ENCODE peak calls at places on chromosomes 11 and 22, in ten cellular contexts. C is lower lobe of right lung; O is colonic mucosa; R is left ventricle myocardium inferior; J is CD8-positive, alpha-beta T cell; U is pancreas; D is cardiac fibroblast; T is BJ; B is HCT116; W is AG09309. P is an unnamed sample.

GRCh38 chr11:110752890-110753289 is 40.7 kb upstream of the ARHGAP20 start:
- DNase-seq in C (no peak), O (no peak), R (no peak), J (no peak), U (no peak), D (no peak), T (no peak), B (no peak), W (no peak), P (no peak)

GRCh38 chr11:118153976-118154375 is 1.4 kb upstream of the SCN4B start:
- DNase-seq in C (no peak), O (no peak), R (no peak), J (no peak), U (no peak), D (no peak), T (no peak), B (no peak), W (no peak), P (no peak)

GRCh38 chr22:23782649-23783048 is 4.1 kb upstream of the SMARCB1 start:
- DNase-seq in C (no peak), O (no peak), R (no peak), J (no peak), U (no peak), D (no peak), T (no peak), B (no peak), W (no peak), P (no peak)

GRCh38 chr11:123258877-123259276 is 63.8 kb upstream of the CLMP start:
- DNase-seq in C (no peak), O (no peak), R (no peak), J (no peak), U (no peak), D (no peak), T (no peak), B (no peak), W (no peak), P (peak)

GRCh38 chr11:18754308-18754707 is 28.3 kb upstream of the IGSF22 start:
- DNase-seq in C (no peak), O (no peak), R (no peak), J (no peak), U (no peak), D (no peak), T (no peak), B (no peak), W (no peak), P (no peak)

GRCh38 chr22:47071812-47072641 is 309.6 kb downstream of the TBC1D22A start:
- DNase-seq in C (no peak), O (no peak), R (no peak), J (no peak), U (no peak), D (no peak), T (no peak), B (no peak), W (no peak), P (no peak)

GRCh38 chr11:10302744-10303557 is 1.9 kb upstream of the ADM start:
- DNase-seq in C (peak), O (peak), R (peak), J (peak), U (peak), D (peak), T (no peak), B (no peak), W (no peak), P (no peak)

GRCh38 chr11:106585061-106585460 is 433.2 kb downstream of the GUCY1A2 start:
- DNase-seq in C (no peak), O (no peak), R (no peak), J (no peak), U (no peak), D (peak), T (no peak), B (no peak), W (peak), P (no peak)

GRCh38 chr11:133928628-133929059 is 28.1 kb downstream of the IGSF9B start:
- DNase-seq in C (no peak), O (peak), R (no peak), J (peak), U (no peak), D (peak), T (no peak), B (no peak), W (no peak), P (no peak)

GRCh38 chr11:29326757-29327156 is 690.1 kb downstream of the KCNA4 start:
- DNase-seq in C (no peak), O (no peak), R (no peak), J (no peak), U (no peak), D (no peak), T (no peak), B (no peak), W (no peak), P (no peak)

GRCh38 chr11:29334781-29335140 is 682.1 kb downstream of the KCNA4 start:
- DNase-seq in C (no peak), O (no peak), R (no peak), J (no peak), U (no peak), D (no peak), T (no peak), B (no peak), W (no peak), P (no peak)

GRCh38 chr11:29333993-29334780 is 682.6 kb downstream of the KCNA4 start:
- DNase-seq in C (no peak), O (no peak), R (no peak), J (no peak), U (no peak), D (peak), T (no peak), B (peak), W (no peak), P (no peak)

GRCh38 chr11:29324328-29324727 is 692.5 kb downstream of the KCNA4 start:
- DNase-seq in C (no peak), O (no peak), R (no peak), J (no peak), U (no peak), D (peak), T (no peak), B (no peak), W (no peak), P (no peak)

DNA sequence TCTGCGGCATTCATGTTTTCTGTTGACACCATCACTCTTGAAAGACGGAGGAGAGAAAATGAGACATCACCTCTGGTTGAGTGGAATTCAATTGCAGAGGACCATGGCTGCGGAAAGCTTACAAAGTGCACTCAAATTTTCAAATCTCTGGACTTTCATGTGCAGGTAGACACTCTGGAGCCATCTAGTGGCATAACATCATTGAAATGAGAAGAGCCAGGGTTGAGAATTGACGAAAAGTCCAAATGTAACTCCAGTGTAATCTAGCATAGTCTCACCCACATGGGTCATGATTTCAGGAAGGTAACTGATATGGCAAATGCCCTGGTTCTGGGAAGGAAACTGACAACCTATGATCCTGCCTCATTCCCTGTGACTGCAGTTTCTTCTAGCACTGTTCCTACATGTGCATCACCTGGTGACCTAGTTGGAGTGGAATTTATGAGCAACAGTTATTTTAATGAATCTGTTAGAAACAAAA is 687.8 kb downstream of the KCNA4 start:
- DNase-seq in C (no peak), O (no peak), R (no peak), J (no peak), U (no peak), D (peak), T (no peak), B (peak), W (no peak), P (no peak)
- TF ChIP-seq CTCF in C (peak), O (peak), R (peak), J (no peak), U (no peak), D (peak), T (peak), B (peak), W (peak), P (peak)

DNA sequence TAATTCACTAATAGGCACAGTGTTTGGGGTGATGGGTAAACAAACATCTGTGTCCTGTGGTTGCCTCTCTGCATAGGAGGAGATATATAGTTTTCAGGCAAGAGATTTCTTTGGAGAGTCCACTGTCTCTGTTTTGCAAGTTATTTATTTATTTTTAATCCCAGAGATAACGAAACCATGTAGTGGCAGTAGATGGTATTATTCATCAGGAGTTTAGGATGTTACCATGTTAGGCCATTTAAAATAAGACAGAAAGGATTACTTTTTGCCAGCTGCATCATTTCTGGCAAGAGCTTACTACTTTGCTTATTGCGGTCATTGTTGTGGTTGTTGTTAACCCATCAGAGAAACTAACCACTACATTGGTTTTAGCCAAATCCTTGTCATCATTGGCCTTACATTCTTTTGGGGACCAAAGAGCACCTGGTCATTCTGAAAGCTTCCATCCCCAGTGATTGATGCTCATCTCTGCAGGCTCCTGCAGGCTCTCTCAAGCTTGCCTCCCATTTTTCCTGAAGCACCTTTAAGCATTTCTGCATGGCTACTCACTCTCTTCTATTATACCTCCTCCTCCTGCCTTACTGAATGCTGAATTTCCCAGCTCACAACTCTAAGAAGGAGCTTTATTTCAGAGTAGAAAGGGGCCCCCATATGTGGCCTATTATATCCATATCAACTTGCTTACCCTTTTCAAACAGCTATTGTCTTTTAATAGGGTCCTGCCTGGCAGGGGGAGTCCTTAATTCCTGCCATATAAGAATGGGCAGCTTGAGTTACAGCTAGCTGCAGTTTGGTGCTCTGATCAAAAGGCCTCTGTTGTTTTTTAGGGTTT is 84.4 kb downstream of the CSTPP1 start:
- DNase-seq in C (no peak), O (no peak), R (no peak), J (no peak), U (no peak), D (peak), T (no peak), B (no peak), W (no peak), P (peak)
- H3K4me3 ChIP-seq in C (no peak), O (no peak), R (no peak), J (no peak), U (no peak), D (no peak), T (no peak), B (no peak), W (no peak), P (no peak)

DNA sequence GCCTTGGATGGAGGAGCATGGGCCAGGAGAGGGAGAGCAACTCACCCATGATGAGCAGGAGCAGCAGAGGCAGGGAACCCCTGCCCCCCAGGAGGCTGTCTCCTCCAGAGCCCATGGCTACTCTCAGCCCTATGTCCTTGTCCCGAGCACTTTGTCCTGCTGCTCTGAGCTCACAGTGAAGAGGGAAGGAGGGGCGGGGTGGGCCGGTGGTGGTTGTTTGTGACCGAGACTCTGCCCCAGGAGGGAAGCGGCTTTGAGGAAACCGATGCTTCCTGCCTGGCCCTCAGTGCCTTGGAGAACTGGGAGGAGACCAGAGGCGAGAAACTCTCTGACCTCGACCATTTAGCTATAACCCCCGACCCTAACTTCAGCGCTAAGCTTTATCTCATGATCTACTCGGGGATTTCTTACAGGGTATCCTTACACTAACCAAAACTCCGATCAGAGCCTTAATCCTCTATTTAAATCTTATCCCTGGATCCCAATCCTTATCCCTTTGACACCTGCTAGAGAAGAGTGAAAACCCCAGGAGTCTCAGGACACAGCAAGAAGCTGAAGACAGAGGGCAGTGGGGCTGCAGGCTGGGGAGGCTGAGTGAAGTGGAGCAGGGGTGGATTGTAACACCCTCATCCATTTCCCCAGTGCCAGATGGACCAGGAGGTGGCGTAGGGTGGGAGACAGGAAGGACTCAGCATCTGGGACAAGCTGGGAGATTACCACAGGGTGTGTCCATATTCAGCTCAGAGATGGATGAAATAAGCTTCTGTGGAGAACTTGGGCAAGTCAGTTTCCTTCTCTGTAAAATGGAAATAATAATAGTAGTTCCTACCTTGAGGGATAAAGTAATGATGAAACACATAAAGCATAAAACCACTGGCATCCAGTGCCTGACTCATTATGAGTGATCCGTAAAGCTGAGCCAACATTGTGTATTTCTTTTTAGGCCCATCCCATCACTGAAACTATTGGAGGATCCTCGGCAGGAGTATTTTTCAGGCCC is at the start of gene ROBO4:
- DNase-seq in C (no peak), O (no peak), R (peak), J (no peak), U (no peak), D (peak), T (peak), B (peak), W (peak), P (no peak)
- TF ChIP-seq CTCF in C (no peak), O (no peak), R (peak), J (no peak), U (no peak), D (peak), T (peak), B (peak), W (peak), P (no peak)

GRCh38 chr22:50722716-50723428 is 15.1 kb upstream of the ACR start:
- DNase-seq in C (no peak), O (no peak), R (no peak), J (no peak), U (peak), D (no peak), T (no peak), B (no peak), W (no peak), P (no peak)

GRCh38 chr22:50719814-50720300 is 18.1 kb upstream of the ACR start:
- DNase-seq in C (no peak), O (no peak), R (no peak), J (no peak), U (no peak), D (no peak), T (no peak), B (no peak), W (no peak), P (no peak)

GRCh38 chr22:50720301-50720845 is 17.6 kb upstream of the ACR start:
- DNase-seq in C (no peak), O (no peak), R (no peak), J (no peak), U (peak), D (no peak), T (no peak), B (no peak), W (no peak), P (no peak)

GRCh38 chr22:50722048-50722701 is 15.8 kb upstream of the ACR start:
- DNase-seq in C (no peak), O (no peak), R (no peak), J (no peak), U (peak), D (no peak), T (no peak), B (no peak), W (no peak), P (no peak)

GRCh38 chr22:50720861-50721844 is 16.9 kb upstream of the ACR start:
- DNase-seq in C (no peak), O (no peak), R (no peak), J (no peak), U (peak), D (no peak), T (no peak), B (no peak), W (no peak), P (no peak)
- H3K4me3 ChIP-seq in C (no peak), O (no peak), R (peak), J (no peak), U (no peak), D (no peak), T (no peak), B (no peak), W (no peak), P (no peak)

GRCh38 chr11:95791385-95792033 is 1.2 kb downstream of the CEP57 start:
- DNase-seq in C (no peak), O (no peak), R (no peak), J (no peak), U (no peak), D (no peak), T (no peak), B (no peak), W (no peak), P (no peak)

GRCh38 chr11:95790123-95790932 is at the start of gene CEP57:
- DNase-seq in C (peak), O (peak), R (peak), J (peak), U (peak), D (peak), T (peak), B (peak), W (peak), P (peak)

GRCh38 chr11:95788921-95789505 is 569 bp downstream of the FAM76B start:
- DNase-seq in C (no peak), O (no peak), R (no peak), J (peak), U (peak), D (peak), T (no peak), B (no peak), W (no peak), P (no peak)

GRCh38 chr11:95790933-95791247 is 592 bp downstream of the CEP57 start:
- DNase-seq in C (peak), O (peak), R (peak), J (peak), U (peak), D (peak), T (no peak), B (peak), W (no peak), P (peak)

GRCh38 chr11:95789506-95790122 is at the start of gene FAM76B:
- DNase-seq in C (peak), O (peak), R (peak), J (peak), U (peak), D (peak), T (peak), B (peak), W (peak), P (peak)
- TF ChIP-seq CTCF in C (no peak), O (no peak), R (no peak), J (no peak), U (no peak), D (no peak), T (no peak), B (no peak), W (no peak), P (no peak)

P was measured in GM12864.